ENCODE peak calls at places on chromosomes 12 and 14, in seven cellular contexts. One of them, this sample, is unnamed.

GRCh38 chr12:8840938-8841633 is 18.7 kb downstream of the A2ML1 start:
- DNase-seq in K562: peak
- DNase-seq in HepG2: no peak
- DNase-seq in SK-N-SH: no peak
- DNase-seq in GM12878: no peak
- DNase-seq in GM12892: no peak
- DNase-seq in H1: no peak
- DNase-seq in this sample: no peak

GRCh38 chr14:71454513-71455332 is 477.5 kb upstream of the RGS6 start:
- DNase-seq in K562: peak
- DNase-seq in HepG2: no peak
- DNase-seq in SK-N-SH: no peak
- DNase-seq in GM12878: no peak
- DNase-seq in GM12892: no peak
- DNase-seq in H1: no peak
- DNase-seq in this sample: no peak

GRCh38 chr12:124795081-124795948 is 68.3 kb downstream of the SCARB1 start:
- DNase-seq in K562: no peak
- DNase-seq in HepG2: no peak
- DNase-seq in SK-N-SH: no peak
- DNase-seq in GM12878: no peak
- DNase-seq in GM12892: no peak
- DNase-seq in H1: no peak
- DNase-seq in this sample: peak

GRCh38 chr14:91367173-91368171 is 50.1 kb downstream of the CCDC88C start:
- DNase-seq in K562: no peak
- DNase-seq in HepG2: no peak
- DNase-seq in SK-N-SH: no peak
- DNase-seq in GM12878: peak
- DNase-seq in GM12892: peak
- DNase-seq in H1: no peak
- DNase-seq in this sample: peak

GRCh38 chr14:75702606-75703261 is 41.7 kb downstream of the TTLL5 start:
- DNase-seq in K562: no peak
- DNase-seq in HepG2: no peak
- DNase-seq in SK-N-SH: no peak
- DNase-seq in GM12878: no peak
- DNase-seq in GM12892: no peak
- DNase-seq in H1: no peak
- DNase-seq in this sample: no peak

GRCh38 chr12:90987101-90987500 is 17.7 kb downstream of the EPYC start:
- DNase-seq in K562: no peak
- DNase-seq in HepG2: no peak
- DNase-seq in SK-N-SH: no peak
- DNase-seq in GM12878: no peak
- DNase-seq in GM12892: no peak
- DNase-seq in H1: no peak
- DNase-seq in this sample: no peak

GRCh38 chr12:58933068-58933681 is 12.9 kb upstream of the LRIG3 start:
- DNase-seq in K562: no peak
- DNase-seq in HepG2: no peak
- DNase-seq in SK-N-SH: no peak
- DNase-seq in GM12878: no peak
- DNase-seq in GM12892: no peak
- DNase-seq in H1: no peak
- DNase-seq in this sample: no peak

GRCh38 chr14:68685419-68686211 is 107.3 kb downstream of the ZFP36L1 start:
- DNase-seq in K562: peak
- DNase-seq in HepG2: peak
- DNase-seq in SK-N-SH: no peak
- DNase-seq in GM12878: peak
- DNase-seq in GM12892: peak
- DNase-seq in H1: no peak
- DNase-seq in this sample: peak

GRCh38 chr12:113439606-113440030 is 17.4 kb downstream of the SDSL start:
- DNase-seq in K562: peak
- DNase-seq in HepG2: peak
- DNase-seq in SK-N-SH: peak
- DNase-seq in GM12878: no peak
- DNase-seq in GM12892: no peak
- DNase-seq in H1: peak
- DNase-seq in this sample: no peak

GRCh38 chr12:103441437-103442186 is 54.2 kb downstream of the C12orf42 start:
- DNase-seq in K562: no peak
- DNase-seq in HepG2: no peak
- DNase-seq in SK-N-SH: no peak
- DNase-seq in GM12878: peak
- DNase-seq in GM12892: peak
- DNase-seq in H1: no peak
- DNase-seq in this sample: peak

GRCh38 chr12:113881588-113881987 is 84.5 kb downstream of the RBM19 start:
- DNase-seq in K562: no peak
- DNase-seq in HepG2: no peak
- DNase-seq in SK-N-SH: no peak
- DNase-seq in GM12878: no peak
- DNase-seq in GM12892: no peak
- DNase-seq in H1: no peak
- DNase-seq in this sample: no peak

GRCh38 chr12:30902606-30903005 is 23.9 kb upstream of the TSPAN11 start:
- DNase-seq in K562: no peak
- DNase-seq in HepG2: no peak
- DNase-seq in SK-N-SH: no peak
- DNase-seq in GM12878: no peak
- DNase-seq in GM12892: no peak
- DNase-seq in H1: no peak
- DNase-seq in this sample: no peak

GRCh38 chr12:120625557-120626419 is 14.6 kb upstream of the CABP1 start:
- DNase-seq in K562: peak
- DNase-seq in HepG2: no peak
- DNase-seq in SK-N-SH: peak
- DNase-seq in GM12878: peak
- DNase-seq in GM12892: no peak
- DNase-seq in H1: peak
- DNase-seq in this sample: no peak

GRCh38 chr14:76501156-76501555 is 125.2 kb downstream of the ESRRB start:
- DNase-seq in K562: no peak
- DNase-seq in HepG2: no peak
- DNase-seq in SK-N-SH: no peak
- DNase-seq in GM12878: no peak
- DNase-seq in GM12892: no peak
- DNase-seq in H1: no peak
- DNase-seq in this sample: no peak

GRCh38 chr14:33588771-33589170 is 362.1 kb downstream of the EGLN3 start:
- DNase-seq in K562: no peak
- DNase-seq in HepG2: no peak
- DNase-seq in SK-N-SH: no peak
- DNase-seq in GM12878: no peak
- DNase-seq in GM12892: no peak
- DNase-seq in H1: no peak
- DNase-seq in this sample: no peak

GRCh38 chr12:9068600-9068999 is 47.1 kb downstream of the A2M start:
- DNase-seq in K562: no peak
- DNase-seq in HepG2: no peak
- DNase-seq in SK-N-SH: no peak
- DNase-seq in GM12878: no peak
- DNase-seq in GM12892: no peak
- DNase-seq in H1: no peak
- DNase-seq in this sample: no peak

GRCh38 chr12:102427542-102427923 is 52.8 kb downstream of the IGF1 start:
- DNase-seq in K562: peak
- DNase-seq in HepG2: no peak
- DNase-seq in SK-N-SH: no peak
- DNase-seq in GM12878: no peak
- DNase-seq in GM12892: no peak
- DNase-seq in H1: no peak
- DNase-seq in this sample: no peak

DNA sequence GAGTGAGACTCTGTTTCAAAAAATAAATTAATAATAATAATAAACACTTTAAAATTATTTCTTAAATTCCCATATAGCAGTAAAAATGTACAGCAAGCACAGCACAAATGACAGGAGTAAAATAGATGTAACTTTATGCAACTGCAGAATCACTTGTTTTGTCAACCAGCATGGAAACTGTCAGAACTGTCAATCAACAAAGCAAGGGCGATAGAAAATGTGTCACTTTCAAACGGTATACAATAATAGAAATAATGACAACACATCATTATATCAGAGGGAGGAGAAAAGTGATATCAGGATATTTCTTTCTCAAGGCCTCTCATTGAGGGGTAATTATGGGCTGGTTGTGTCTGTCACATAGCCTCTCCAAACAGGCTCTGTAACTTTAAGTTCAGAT is 68.2 kb downstream of the KLHL28 start:
- DNase-seq in K562: no peak
- DNase-seq in HepG2: no peak
- DNase-seq in SK-N-SH: no peak
- DNase-seq in GM12878: no peak
- DNase-seq in GM12892: no peak
- DNase-seq in H1: no peak
- DNase-seq in this sample: no peak
- TF ChIP-seq POLR2AphosphoS5 in K562: no peak
- TF ChIP-seq POLR2AphosphoS5 in HepG2: no peak
- TF ChIP-seq POLR2AphosphoS5 in SK-N-SH: no peak
- TF ChIP-seq POLR2AphosphoS5 in GM12878: no peak
- TF ChIP-seq POLR2AphosphoS5 in GM12892: no peak
- TF ChIP-seq POLR2AphosphoS5 in H1: no peak
- TF ChIP-seq POLR2AphosphoS5 in this sample: no peak

GRCh38 chr14:100981808-100982207 is 78.3 kb upstream of the RTL1 start:
- DNase-seq in K562: no peak
- DNase-seq in HepG2: no peak
- DNase-seq in SK-N-SH: no peak
- DNase-seq in GM12878: no peak
- DNase-seq in GM12892: no peak
- DNase-seq in H1: no peak
- DNase-seq in this sample: no peak

GRCh38 chr14:100983710-100984109 is 80.2 kb upstream of the RTL1 start:
- DNase-seq in K562: no peak
- DNase-seq in HepG2: no peak
- DNase-seq in SK-N-SH: no peak
- DNase-seq in GM12878: no peak
- DNase-seq in GM12892: no peak
- DNase-seq in H1: no peak
- DNase-seq in this sample: no peak

GRCh38 chr14:100980823-100981222 is 77.3 kb upstream of the RTL1 start:
- DNase-seq in K562: no peak
- DNase-seq in HepG2: no peak
- DNase-seq in SK-N-SH: no peak
- DNase-seq in GM12878: no peak
- DNase-seq in GM12892: no peak
- DNase-seq in H1: no peak
- DNase-seq in this sample: no peak

GRCh38 chr14:100982356-100982755 is 78.8 kb upstream of the RTL1 start:
- DNase-seq in K562: no peak
- DNase-seq in HepG2: no peak
- DNase-seq in SK-N-SH: no peak
- DNase-seq in GM12878: no peak
- DNase-seq in GM12892: no peak
- DNase-seq in H1: no peak
- DNase-seq in this sample: no peak

GRCh38 chr14:100982764-100983163 is 79.2 kb upstream of the RTL1 start:
- DNase-seq in K562: no peak
- DNase-seq in HepG2: no peak
- DNase-seq in SK-N-SH: no peak
- DNase-seq in GM12878: no peak
- DNase-seq in GM12892: no peak
- DNase-seq in H1: no peak
- DNase-seq in this sample: no peak
- TF ChIP-seq TAF1 in K562: no peak
- TF ChIP-seq TAF1 in HepG2: no peak
- TF ChIP-seq TAF1 in SK-N-SH: no peak
- TF ChIP-seq TAF1 in GM12878: no peak
- TF ChIP-seq TAF1 in GM12892: no peak
- TF ChIP-seq TAF1 in H1: no peak
- TF ChIP-seq TAF1 in this sample: no peak

GRCh38 chr12:26097046-26097878 is 27.6 kb downstream of the BHLHE41 start:
- DNase-seq in K562: peak
- DNase-seq in HepG2: peak
- DNase-seq in SK-N-SH: peak
- DNase-seq in GM12878: no peak
- DNase-seq in GM12892: no peak
- DNase-seq in H1: peak
- DNase-seq in this sample: no peak

GRCh38 chr12:26101833-26102232 is 23.0 kb downstream of the BHLHE41 start:
- DNase-seq in K562: no peak
- DNase-seq in HepG2: no peak
- DNase-seq in SK-N-SH: no peak
- DNase-seq in GM12878: no peak
- DNase-seq in GM12892: no peak
- DNase-seq in H1: no peak
- DNase-seq in this sample: no peak

GRCh38 chr12:26102954-26103353 is 21.9 kb downstream of the BHLHE41 start:
- DNase-seq in K562: no peak
- DNase-seq in HepG2: no peak
- DNase-seq in SK-N-SH: no peak
- DNase-seq in GM12878: no peak
- DNase-seq in GM12892: no peak
- DNase-seq in H1: no peak
- DNase-seq in this sample: no peak

GRCh38 chr12:26106347-26106746 is 18.5 kb downstream of the BHLHE41 start:
- DNase-seq in K562: no peak
- DNase-seq in HepG2: no peak
- DNase-seq in SK-N-SH: no peak
- DNase-seq in GM12878: no peak
- DNase-seq in GM12892: no peak
- DNase-seq in H1: no peak
- DNase-seq in this sample: no peak

DNA sequence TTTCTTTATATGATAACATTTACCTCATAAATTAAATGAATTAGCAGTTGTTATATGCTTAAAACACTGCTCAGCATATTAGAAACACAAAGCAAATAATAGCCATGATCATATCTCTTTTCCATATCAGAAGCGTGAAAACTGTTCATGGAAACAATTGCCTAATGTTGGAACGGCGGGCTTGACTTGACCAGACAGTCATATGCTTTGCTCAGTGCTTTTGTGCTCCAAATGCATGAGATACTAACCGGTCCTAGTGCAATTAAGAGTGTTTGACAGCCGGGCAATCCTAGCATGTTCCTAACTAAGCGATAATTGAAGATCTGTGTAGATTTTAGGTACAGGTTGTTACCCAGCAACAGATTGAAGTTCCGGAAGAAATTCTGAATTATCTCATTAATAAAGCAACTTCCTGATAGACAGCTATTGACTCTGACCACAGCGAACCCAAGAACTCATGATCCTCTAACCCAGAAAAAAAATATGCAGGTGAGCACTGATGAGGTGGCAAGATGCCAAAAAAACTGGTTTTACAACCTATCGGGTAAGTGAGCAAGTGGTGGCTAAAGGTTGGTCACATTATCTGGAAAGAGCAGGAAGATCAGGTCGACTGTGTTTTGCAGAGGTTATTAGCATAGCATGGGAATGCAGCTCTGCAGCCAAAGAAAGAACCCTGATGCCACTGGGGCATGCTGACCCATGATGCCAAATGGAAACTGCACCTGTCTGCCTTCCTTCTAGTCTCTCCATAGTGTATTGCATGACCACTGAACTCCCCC is 23.7 kb downstream of the BHLHE41 start:
- DNase-seq in K562: no peak
- DNase-seq in HepG2: no peak
- DNase-seq in SK-N-SH: no peak
- DNase-seq in GM12878: no peak
- DNase-seq in GM12892: no peak
- DNase-seq in H1: no peak
- DNase-seq in this sample: no peak
- TF ChIP-seq POLR2AphosphoS5 in K562: no peak
- TF ChIP-seq POLR2AphosphoS5 in HepG2: no peak
- TF ChIP-seq POLR2AphosphoS5 in SK-N-SH: no peak
- TF ChIP-seq POLR2AphosphoS5 in GM12878: no peak
- TF ChIP-seq POLR2AphosphoS5 in GM12892: no peak
- TF ChIP-seq POLR2AphosphoS5 in H1: no peak
- TF ChIP-seq POLR2AphosphoS5 in this sample: no peak

GRCh38 chr12:23472329-23472971 is 477.0 kb downstream of the SOX5 start:
- DNase-seq in K562: peak
- DNase-seq in HepG2: no peak
- DNase-seq in SK-N-SH: no peak
- DNase-seq in GM12878: no peak
- DNase-seq in GM12892: no peak
- DNase-seq in H1: no peak
- DNase-seq in this sample: no peak
- TF ChIP-seq TAF1 in K562: no peak
- TF ChIP-seq TAF1 in HepG2: no peak
- TF ChIP-seq TAF1 in SK-N-SH: no peak
- TF ChIP-seq TAF1 in GM12878: no peak
- TF ChIP-seq TAF1 in GM12892: no peak
- TF ChIP-seq TAF1 in H1: no peak
- TF ChIP-seq TAF1 in this sample: no peak